ENCODE peak calls at places on chromosome X, in ten cellular contexts. A, X, Q, R, I, W, T, J, Z and N are unnamed samples.

GRCh38 chrX:71622347-71623104 is 4.2 kb upstream of the CXCR3 start:
- DNase-seq in X (peak), Z (no peak), I (peak), W (peak), T (peak), R (peak), J (peak), Q (peak), A (peak), N (peak)

GRCh38 chrX:82218361-82218760 is 1016.5 kb downstream of the SH3BGRL start:
- DNase-seq in I (no peak), J (no peak), Z (no peak), W (no peak), X (no peak), Q (peak), A (peak), R (no peak), T (peak), N (peak)

GRCh38 chrX:1463581-1464281 is 11.0 kb upstream of the ASMTL start:
- DNase-seq in I (peak), A (no peak), J (no peak), Q (no peak), R (no peak), Z (peak), X (no peak), T (no peak), W (no peak), N (no peak)

GRCh38 chrX:99480728-99481127 is 929.3 kb downstream of the PCDH19 start:
- DNase-seq in J (no peak), X (no peak), W (no peak), Z (no peak), I (no peak), A (no peak), Q (no peak), R (no peak), T (no peak), N (no peak)

GRCh38 chrX:149871940-149872339 is 9.0 kb upstream of the MAGEA8 start:
- DNase-seq in W (no peak), T (peak), X (peak), Z (no peak), I (no peak), R (no peak), J (no peak), A (peak), Q (peak), N (no peak)

GRCh38 chrX:111083101-111083500 is 12.9 kb upstream of the PAK3 start:
- DNase-seq in Z (no peak), T (no peak), W (no peak), Q (no peak), R (no peak), J (no peak), I (no peak), X (no peak), A (no peak), N (no peak)

GRCh38 chrX:130539721-130540321 is 138.0 kb downstream of the RBMX2 start:
- DNase-seq in A (peak), T (peak), Q (peak), J (no peak), Z (no peak), R (no peak), X (peak), W (peak), I (no peak), N (peak)

GRCh38 chrX:86047174-86047991 is at the start of gene CHM:
- DNase-seq in Z (no peak), R (no peak), J (peak), Q (peak), A (peak), X (peak), T (peak), W (peak), I (peak), N (peak)

GRCh38 chrX:132480581-132481203 is 8.1 kb downstream of the MBNL3 start:
- DNase-seq in J (peak), T (peak), W (no peak), Q (peak), R (peak), A (peak), X (no peak), I (peak), Z (no peak), N (peak)

GRCh38 chrX:136828830-136829229 is 48.1 kb upstream of the ARHGEF6 start:
- DNase-seq in R (no peak), W (no peak), T (no peak), Z (no peak), I (no peak), J (no peak), X (no peak), Q (peak), A (no peak), N (no peak)

GRCh38 chrX:44874481-44875184 is 1.6 kb downstream of the KDM6A start:
- DNase-seq in X (no peak), W (peak), R (no peak), Q (peak), I (no peak), J (peak), Z (no peak), T (peak), A (peak), N (peak)

GRCh38 chrX:149950681-149951080 is 12.4 kb upstream of the EOLA2 start:
- DNase-seq in R (no peak), T (peak), W (peak), J (no peak), Z (no peak), A (peak), X (peak), Q (peak), I (no peak), N (peak)

GRCh38 chrX:148928803-148929202 is 428.4 kb downstream of the AFF2 start:
- DNase-seq in R (no peak), T (no peak), A (no peak), Q (no peak), X (no peak), W (no peak), Z (no peak), J (no peak), I (no peak), N (peak)

GRCh38 chrX:39476596-39476995 is 621.2 kb downstream of the BCOR start:
- DNase-seq in T (no peak), W (no peak), R (no peak), J (no peak), Z (peak), I (no peak), X (no peak), A (no peak), Q (no peak), N (no peak)

GRCh38 chrX:46819136-46819535 is 17.7 kb upstream of the RP2 start:
- DNase-seq in A (no peak), W (no peak), X (no peak), Q (no peak), Z (no peak), I (no peak), R (no peak), J (no peak), T (peak), N (no peak)

GRCh38 chrX:134737061-134737460 is 78.8 kb upstream of the PLAC1 start:
- DNase-seq in T (no peak), A (no peak), R (no peak), I (no peak), X (no peak), Q (no peak), W (peak), Z (no peak), J (no peak), N (peak)

GRCh38 chrX:9355739-9356138 is 109.1 kb upstream of the TBL1X start:
- DNase-seq in W (no peak), J (no peak), A (no peak), Q (peak), X (no peak), R (no peak), Z (no peak), I (no peak), T (no peak), N (no peak)

GRCh38 chrX:17549005-17549685 is 174.1 kb downstream of the NHS start:
- DNase-seq in A (no peak), W (no peak), Q (no peak), R (no peak), I (no peak), J (no peak), T (no peak), Z (no peak), X (no peak), N (no peak)

GRCh38 chrX:118729043-118729652 is 1.7 kb downstream of the IL13RA1 start:
- DNase-seq in A (no peak), J (no peak), I (no peak), Z (no peak), Q (no peak), W (no peak), X (no peak), T (no peak), R (no peak), N (no peak)

GRCh38 chrX:133177202-133177601 is 41.0 kb downstream of the TFDP3 start:
- DNase-seq in T (no peak), Q (no peak), Z (no peak), J (no peak), A (no peak), W (no peak), I (no peak), R (no peak), X (no peak), N (no peak)

GRCh38 chrX:72057331-72057730 is 74.4 kb downstream of the RTL5 start:
- DNase-seq in W (no peak), Q (peak), A (no peak), J (no peak), X (no peak), R (no peak), Z (no peak), T (no peak), I (no peak), N (no peak)

GRCh38 chrX:121161501-121161933 is 114.1 kb downstream of the GLUD2 start:
- DNase-seq in Z (no peak), R (no peak), W (no peak), X (no peak), J (no peak), T (no peak), Q (no peak), I (no peak), A (no peak), N (no peak)

GRCh38 chrX:48934581-48935331 is 15.9 kb upstream of the PIM2 start:
- DNase-seq in Z (no peak), Q (no peak), I (no peak), J (peak), W (no peak), T (no peak), X (no peak), A (no peak), R (no peak), N (no peak)

GRCh38 chrX:153829549-153829798 is 870 bp downstream of the PDZD4 start:
- DNase-seq in W (no peak), I (no peak), J (no peak), R (no peak), T (no peak), Z (no peak), Q (no peak), A (no peak), X (no peak), N (no peak)